ENCODE peak calls at places on chromosomes 16 and 17, in eight cellular contexts. M is activated CD8-positive, alpha-beta memory T cell treated with anti-CD3 and anti-CD28 coated beads for 4 hours; W is NCI-H1092; V is HuH-7.5; U is GM04503; D is esophagus squamous epithelium; Z is myocyte; G is kidney glomerular epithelial cell. S is an unnamed sample.

GRCh38 chr16:30741461-30741914 is 6.7 kb upstream of the PHKG2 start:
- DNase-seq in M (no peak), W (no peak), V (peak), U (peak), D (no peak), Z (peak), G (peak), S (no peak)

GRCh38 chr17:58305626-58306025 is 23.0 kb downstream of the TSPOAP1 start:
- DNase-seq in M (no peak), W (no peak), V (no peak), U (no peak), D (no peak), Z (no peak), G (no peak), S (peak)

GRCh38 chr16:85423186-85423550 is 190.0 kb upstream of the GSE1 start:
- DNase-seq in M (no peak), W (no peak), V (no peak), U (no peak), D (no peak), Z (no peak), G (no peak), S (no peak)

GRCh38 chr16:85902366-85903155 is 3.6 kb downstream of the IRF8 start:
- DNase-seq in M (peak), W (no peak), V (no peak), U (no peak), D (no peak), Z (no peak), G (no peak), S (no peak)

GRCh38 chr17:7712111-7712771 is 5.3 kb upstream of the DNAH2 start:
- DNase-seq in M (no peak), W (no peak), V (no peak), U (no peak), D (no peak), Z (no peak), G (no peak), S (no peak)

GRCh38 chr16:67229906-67230808 is 3.2 kb downstream of the TMEM208 start:
- DNase-seq in M (no peak), W (no peak), V (no peak), U (no peak), D (no peak), Z (no peak), G (no peak), S (no peak)

GRCh38 chr17:7997186-7997585 is 5.2 kb upstream of the GUCY2D start:
- DNase-seq in M (no peak), W (no peak), V (no peak), U (no peak), D (no peak), Z (peak), G (peak), S (no peak)

GRCh38 chr17:81941484-81942166 is 4.5 kb upstream of the PYCR1 start:
- DNase-seq in M (no peak), W (no peak), V (no peak), U (no peak), D (no peak), Z (peak), G (no peak), S (no peak)

GRCh38 chr16:1613728-1614225 is 1.6 kb downstream of the CRAMP1 start:
- DNase-seq in M (no peak), W (no peak), V (peak), U (no peak), D (no peak), Z (peak), G (no peak), S (no peak)

GRCh38 chr17:50482516-50482915 is 3.9 kb downstream of the RSAD1 start:
- DNase-seq in M (peak), W (peak), V (peak), U (peak), D (peak), Z (peak), G (peak), S (peak)

GRCh38 chr17:57636985-57637667 is 108.0 kb downstream of the CCDC182 start:
- DNase-seq in M (no peak), W (no peak), V (no peak), U (no peak), D (no peak), Z (no peak), G (no peak), S (no peak)

GRCh38 chr16:85556456-85557082 is 56.6 kb upstream of the GSE1 start:
- DNase-seq in M (peak), W (no peak), V (peak), U (no peak), D (no peak), Z (no peak), G (peak), S (no peak)

GRCh38 chr16:535446-536405 is 8.2 kb downstream of the CAPN15 start:
- DNase-seq in M (no peak), W (no peak), V (no peak), U (no peak), D (no peak), Z (peak), G (no peak), S (peak)

GRCh38 chr16:47043200-47043599 is 69.7 kb upstream of the DNAJA2 start:
- DNase-seq in M (no peak), W (no peak), V (no peak), U (no peak), D (no peak), Z (peak), G (no peak), S (no peak)

GRCh38 chr17:50259484-50260324 is 14.6 kb upstream of the TMEM92 start:
- DNase-seq in M (no peak), W (no peak), V (no peak), U (no peak), D (no peak), Z (peak), G (no peak), S (peak)

GRCh38 chr16:87127061-87127765 is 190.0 kb downstream of the C16orf95 start:
- DNase-seq in M (no peak), W (no peak), V (no peak), U (no peak), D (no peak), Z (peak), G (no peak), S (peak)

GRCh38 chr17:73325527-73325842 is 13.7 kb upstream of the CDC42EP4 start:
- DNase-seq in M (no peak), W (no peak), V (no peak), U (peak), D (no peak), Z (no peak), G (no peak), S (no peak)

GRCh38 chr16:89049484-89050118 is 44.1 kb upstream of the ACSF3 start:
- DNase-seq in M (no peak), W (peak), V (no peak), U (no peak), D (no peak), Z (no peak), G (no peak), S (no peak)

GRCh38 chr17:6534846-6535514 is 21.4 kb downstream of the PITPNM3 start:
- DNase-seq in M (no peak), W (no peak), V (no peak), U (no peak), D (no peak), Z (no peak), G (no peak), S (no peak)

GRCh38 chr16:81431554-81432353 is 12.9 kb upstream of the CMIP start:
- DNase-seq in M (no peak), W (peak), V (no peak), U (peak), D (no peak), Z (peak), G (no peak), S (no peak)

GRCh38 chr16:50185005-50185505 is 31.9 kb downstream of the TENT4B start:
- DNase-seq in M (no peak), W (no peak), V (no peak), U (peak), D (no peak), Z (no peak), G (peak), S (no peak)

GRCh38 chr17:18143044-18143936 is 34.7 kb downstream of the MYO15A start:
- DNase-seq in M (no peak), W (no peak), V (no peak), U (no peak), D (no peak), Z (peak), G (no peak), S (no peak)

GRCh38 chr16:30609002-30609927 is 924 bp downstream of the ZNF689 start:
- DNase-seq in M (no peak), W (peak), V (peak), U (no peak), D (no peak), Z (peak), G (peak), S (peak)